ENCODE peak calls at places on chromosomes 12 and 14, in seven cellular contexts. One of them, this sample, is unnamed.

GRCh38 chr12:103858953-103859601 is 18.0 kb upstream of the NT5DC3 start:
- DNase-seq in astrocyte: peak; percentile 98
- DNase-seq in colonic mucosa: peak; percentile 85
- DNase-seq in A549: peak; percentile 93
- DNase-seq in ascending aorta: peak; percentile 95
- DNase-seq in CD4-positive, alpha-beta memory T cell: no peak
- DNase-seq in suprapubic skin: peak; percentile 82
- DNase-seq in this sample: no peak

GRCh38 chr12:50283924-50284236 is 560 bp upstream of the LIMA1 start:
- DNase-seq in astrocyte: peak; percentile 46
- DNase-seq in colonic mucosa: no peak
- DNase-seq in A549: no peak
- DNase-seq in ascending aorta: no peak
- DNase-seq in CD4-positive, alpha-beta memory T cell: no peak
- DNase-seq in suprapubic skin: no peak
- DNase-seq in this sample: peak; percentile 2

GRCh38 chr12:82479511-82479910 is 121.2 kb downstream of the METTL25 start:
- DNase-seq in astrocyte: peak; percentile 60
- DNase-seq in colonic mucosa: no peak
- DNase-seq in A549: no peak
- DNase-seq in ascending aorta: no peak
- DNase-seq in CD4-positive, alpha-beta memory T cell: no peak
- DNase-seq in suprapubic skin: no peak
- DNase-seq in this sample: no peak

GRCh38 chr14:99524091-99524661 is 43.0 kb downstream of the CCNK start:
- DNase-seq in astrocyte: peak; percentile 56
- DNase-seq in colonic mucosa: peak; percentile 49
- DNase-seq in A549: no peak
- DNase-seq in ascending aorta: no peak
- DNase-seq in CD4-positive, alpha-beta memory T cell: no peak
- DNase-seq in suprapubic skin: no peak
- DNase-seq in this sample: no peak

GRCh38 chr12:62760779-62761178 is 174.2 kb downstream of the PPM1H start:
- DNase-seq in astrocyte: peak; percentile 41
- DNase-seq in colonic mucosa: no peak
- DNase-seq in A549: peak; percentile 91
- DNase-seq in ascending aorta: no peak
- DNase-seq in CD4-positive, alpha-beta memory T cell: no peak
- DNase-seq in suprapubic skin: no peak
- DNase-seq in this sample: peak; percentile 19

GRCh38 chr12:69120331-69120730 is 119.0 kb upstream of the CPSF6 start:
- DNase-seq in astrocyte: no peak
- DNase-seq in colonic mucosa: no peak
- DNase-seq in A549: no peak
- DNase-seq in ascending aorta: no peak
- DNase-seq in CD4-positive, alpha-beta memory T cell: no peak
- DNase-seq in suprapubic skin: no peak
- DNase-seq in this sample: no peak

GRCh38 chr12:55712154-55712553 is 3.7 kb upstream of the BLOC1S1 start:
- DNase-seq in astrocyte: no peak
- DNase-seq in colonic mucosa: no peak
- DNase-seq in A549: no peak
- DNase-seq in ascending aorta: no peak
- DNase-seq in CD4-positive, alpha-beta memory T cell: no peak
- DNase-seq in suprapubic skin: no peak
- DNase-seq in this sample: no peak

GRCh38 chr14:68964300-68965093 is 14.6 kb downstream of the ACTN1 start:
- DNase-seq in astrocyte: no peak
- DNase-seq in colonic mucosa: no peak
- DNase-seq in A549: no peak
- DNase-seq in ascending aorta: no peak
- DNase-seq in CD4-positive, alpha-beta memory T cell: no peak
- DNase-seq in suprapubic skin: no peak
- DNase-seq in this sample: no peak

GRCh38 chr12:68237523-68238070 is 12.0 kb upstream of the IL26 start:
- DNase-seq in astrocyte: peak; percentile 52
- DNase-seq in colonic mucosa: no peak
- DNase-seq in A549: no peak
- DNase-seq in ascending aorta: no peak
- DNase-seq in CD4-positive, alpha-beta memory T cell: no peak
- DNase-seq in suprapubic skin: no peak
- DNase-seq in this sample: peak; percentile 18

GRCh38 chr14:20400589-20400964 is 12.7 kb downstream of the TEP1 start:
- DNase-seq in astrocyte: no peak
- DNase-seq in colonic mucosa: no peak
- DNase-seq in A549: no peak
- DNase-seq in ascending aorta: no peak
- DNase-seq in CD4-positive, alpha-beta memory T cell: no peak
- DNase-seq in suprapubic skin: no peak
- DNase-seq in this sample: no peak

GRCh38 chr14:79721399-79722084 is 489.8 kb downstream of the DIO2 start:
- DNase-seq in astrocyte: no peak
- DNase-seq in colonic mucosa: no peak
- DNase-seq in A549: no peak
- DNase-seq in ascending aorta: no peak
- DNase-seq in CD4-positive, alpha-beta memory T cell: no peak
- DNase-seq in suprapubic skin: no peak
- DNase-seq in this sample: no peak

GRCh38 chr14:22650960-22651521 is 6.9 kb upstream of the OR6J1 start:
- DNase-seq in astrocyte: peak; percentile 22
- DNase-seq in colonic mucosa: no peak
- DNase-seq in A549: peak; percentile 60
- DNase-seq in ascending aorta: peak; percentile 34
- DNase-seq in CD4-positive, alpha-beta memory T cell: no peak
- DNase-seq in suprapubic skin: no peak
- DNase-seq in this sample: no peak

GRCh38 chr14:57462551-57462950 is 31.1 kb downstream of the CCDC198 start:
- DNase-seq in astrocyte: no peak
- DNase-seq in colonic mucosa: no peak
- DNase-seq in A549: peak; percentile 26
- DNase-seq in ascending aorta: no peak
- DNase-seq in CD4-positive, alpha-beta memory T cell: no peak
- DNase-seq in suprapubic skin: no peak
- DNase-seq in this sample: no peak

GRCh38 chr14:60151715-60152114 is 13.5 kb downstream of the DHRS7 start:
- DNase-seq in astrocyte: peak; percentile 67
- DNase-seq in colonic mucosa: peak; percentile 44
- DNase-seq in A549: peak; percentile 85
- DNase-seq in ascending aorta: peak; percentile 89
- DNase-seq in CD4-positive, alpha-beta memory T cell: peak; percentile 67
- DNase-seq in suprapubic skin: peak; percentile 92
- DNase-seq in this sample: no peak

GRCh38 chr14:49280566-49280965 is 305.6 kb downstream of the RPS29 start:
- DNase-seq in astrocyte: no peak
- DNase-seq in colonic mucosa: no peak
- DNase-seq in A549: no peak
- DNase-seq in ascending aorta: no peak
- DNase-seq in CD4-positive, alpha-beta memory T cell: no peak
- DNase-seq in suprapubic skin: no peak
- DNase-seq in this sample: no peak

GRCh38 chr12:45183263-45183662 is 32.6 kb upstream of the ANO6 start:
- DNase-seq in astrocyte: peak; percentile 3
- DNase-seq in colonic mucosa: no peak
- DNase-seq in A549: peak; percentile 12
- DNase-seq in ascending aorta: no peak
- DNase-seq in CD4-positive, alpha-beta memory T cell: no peak
- DNase-seq in suprapubic skin: no peak
- DNase-seq in this sample: peak; percentile 40

GRCh38 chr12:23504641-23505399 is 444.6 kb downstream of the SOX5 start:
- DNase-seq in astrocyte: no peak
- DNase-seq in colonic mucosa: no peak
- DNase-seq in A549: no peak
- DNase-seq in ascending aorta: no peak
- DNase-seq in CD4-positive, alpha-beta memory T cell: no peak
- DNase-seq in suprapubic skin: no peak
- DNase-seq in this sample: no peak

GRCh38 chr14:59328410-59328809 is 136.8 kb downstream of the GPR135 start:
- DNase-seq in astrocyte: no peak
- DNase-seq in colonic mucosa: no peak
- DNase-seq in A549: peak; percentile 10
- DNase-seq in ascending aorta: no peak
- DNase-seq in CD4-positive, alpha-beta memory T cell: no peak
- DNase-seq in suprapubic skin: no peak
- DNase-seq in this sample: no peak

GRCh38 chr14:93011650-93012317 is 88.8 kb downstream of the CHGA start:
- DNase-seq in astrocyte: no peak
- DNase-seq in colonic mucosa: no peak
- DNase-seq in A549: no peak
- DNase-seq in ascending aorta: no peak
- DNase-seq in CD4-positive, alpha-beta memory T cell: no peak
- DNase-seq in suprapubic skin: no peak
- DNase-seq in this sample: no peak

GRCh38 chr14:33700052-33700451 is 250.8 kb downstream of the EGLN3 start:
- DNase-seq in astrocyte: no peak
- DNase-seq in colonic mucosa: no peak
- DNase-seq in A549: no peak
- DNase-seq in ascending aorta: no peak
- DNase-seq in CD4-positive, alpha-beta memory T cell: no peak
- DNase-seq in suprapubic skin: no peak
- DNase-seq in this sample: no peak

GRCh38 chr14:104297313-104297704 is 158.9 kb downstream of the KIF26A start:
- DNase-seq in astrocyte: no peak
- DNase-seq in colonic mucosa: no peak
- DNase-seq in A549: no peak
- DNase-seq in ascending aorta: no peak
- DNase-seq in CD4-positive, alpha-beta memory T cell: no peak
- DNase-seq in suprapubic skin: no peak
- DNase-seq in this sample: no peak

DNA sequence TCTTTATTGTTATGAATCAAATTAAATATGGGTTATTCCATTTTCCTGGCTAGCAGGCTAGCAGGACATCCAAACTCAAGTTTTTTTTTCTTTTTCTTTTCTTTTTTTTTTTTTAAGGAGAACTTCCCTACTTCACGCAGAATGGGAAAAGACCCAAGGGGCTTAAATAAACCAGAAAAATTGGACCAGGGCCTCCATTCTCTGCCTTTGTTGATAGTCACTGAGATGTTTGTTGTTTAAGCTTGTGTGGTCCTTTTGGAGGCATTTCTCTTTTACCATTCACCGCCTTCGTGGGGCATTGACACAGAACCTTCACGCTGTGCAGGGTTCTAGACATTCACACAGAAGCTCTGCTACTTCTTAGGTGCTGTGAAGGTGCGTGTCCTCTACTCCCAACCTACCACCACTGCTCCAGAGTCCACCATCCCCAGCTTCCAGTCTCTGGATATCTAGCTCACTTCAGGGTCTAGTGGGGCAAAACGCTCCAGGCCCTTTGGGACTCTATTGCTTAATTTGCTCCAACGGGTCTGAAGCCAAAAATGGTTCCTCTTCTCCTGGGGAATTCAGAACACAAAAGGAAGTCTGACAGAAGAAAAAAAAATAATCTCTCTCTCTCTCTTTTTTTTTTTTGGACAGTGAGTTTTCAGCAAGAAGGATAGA is 301.3 kb downstream of the AEBP2 start:
- DNase-seq in astrocyte: no peak
- DNase-seq in colonic mucosa: no peak
- DNase-seq in A549: no peak
- DNase-seq in ascending aorta: no peak
- DNase-seq in CD4-positive, alpha-beta memory T cell: no peak
- DNase-seq in suprapubic skin: no peak
- DNase-seq in this sample: no peak
- H3K27ac ChIP-seq in astrocyte: no peak overlapping the region
- H3K27ac ChIP-seq in colonic mucosa: no peak overlapping the region
- H3K27ac ChIP-seq in A549: peak overlapping the region; percentile 45
- H3K27ac ChIP-seq in ascending aorta: peak overlapping the region; percentile 58
- H3K27ac ChIP-seq in CD4-positive, alpha-beta memory T cell: no peak overlapping the region
- H3K27ac ChIP-seq in suprapubic skin: no peak overlapping the region
- H3K27ac ChIP-seq in this sample: no peak overlapping the region

GRCh38 chr12:2456122-2456812 is 338.5 kb upstream of the FKBP4 start:
- DNase-seq in astrocyte: no peak
- DNase-seq in colonic mucosa: no peak
- DNase-seq in A549: no peak
- DNase-seq in ascending aorta: no peak
- DNase-seq in CD4-positive, alpha-beta memory T cell: no peak
- DNase-seq in suprapubic skin: no peak
- DNase-seq in this sample: no peak

GRCh38 chr12:2458113-2458414 is 336.7 kb upstream of the FKBP4 start:
- DNase-seq in astrocyte: no peak
- DNase-seq in colonic mucosa: no peak
- DNase-seq in A549: no peak
- DNase-seq in ascending aorta: no peak
- DNase-seq in CD4-positive, alpha-beta memory T cell: no peak
- DNase-seq in suprapubic skin: no peak
- DNase-seq in this sample: no peak

GRCh38 chr12:2455410-2455809 is 339.4 kb upstream of the FKBP4 start:
- DNase-seq in astrocyte: no peak
- DNase-seq in colonic mucosa: no peak
- DNase-seq in A549: no peak
- DNase-seq in ascending aorta: no peak
- DNase-seq in CD4-positive, alpha-beta memory T cell: no peak
- DNase-seq in suprapubic skin: no peak
- DNase-seq in this sample: no peak

GRCh38 chr12:2457215-2458112 is 337.3 kb upstream of the FKBP4 start:
- DNase-seq in astrocyte: no peak
- DNase-seq in colonic mucosa: no peak
- DNase-seq in A549: no peak
- DNase-seq in ascending aorta: no peak
- DNase-seq in CD4-positive, alpha-beta memory T cell: no peak
- DNase-seq in suprapubic skin: no peak
- DNase-seq in this sample: no peak

GRCh38 chr12:2456813-2457186 is 338.0 kb upstream of the FKBP4 start:
- DNase-seq in astrocyte: no peak
- DNase-seq in colonic mucosa: no peak
- DNase-seq in A549: no peak
- DNase-seq in ascending aorta: no peak
- DNase-seq in CD4-positive, alpha-beta memory T cell: no peak
- DNase-seq in suprapubic skin: no peak
- DNase-seq in this sample: no peak
- H3K27ac ChIP-seq in astrocyte: no peak overlapping the region
- H3K27ac ChIP-seq in colonic mucosa: no peak overlapping the region
- H3K27ac ChIP-seq in A549: no peak overlapping the region
- H3K27ac ChIP-seq in ascending aorta: no peak overlapping the region
- H3K27ac ChIP-seq in CD4-positive, alpha-beta memory T cell: no peak overlapping the region
- H3K27ac ChIP-seq in suprapubic skin: no peak overlapping the region
- H3K27ac ChIP-seq in this sample: no peak overlapping the region

GRCh38 chr14:95818581-95818980 is 58.1 kb upstream of the TUNAR start:
- DNase-seq in astrocyte: no peak
- DNase-seq in colonic mucosa: no peak
- DNase-seq in A549: no peak
- DNase-seq in ascending aorta: peak; percentile 8
- DNase-seq in CD4-positive, alpha-beta memory T cell: no peak
- DNase-seq in suprapubic skin: no peak
- DNase-seq in this sample: no peak
- H3K27ac ChIP-seq in astrocyte: no peak overlapping the region
- H3K27ac ChIP-seq in colonic mucosa: no peak overlapping the region
- H3K27ac ChIP-seq in A549: no peak overlapping the region
- H3K27ac ChIP-seq in ascending aorta: no peak overlapping the region
- H3K27ac ChIP-seq in CD4-positive, alpha-beta memory T cell: no peak overlapping the region
- H3K27ac ChIP-seq in suprapubic skin: no peak overlapping the region
- H3K27ac ChIP-seq in this sample: no peak overlapping the region

DNA sequence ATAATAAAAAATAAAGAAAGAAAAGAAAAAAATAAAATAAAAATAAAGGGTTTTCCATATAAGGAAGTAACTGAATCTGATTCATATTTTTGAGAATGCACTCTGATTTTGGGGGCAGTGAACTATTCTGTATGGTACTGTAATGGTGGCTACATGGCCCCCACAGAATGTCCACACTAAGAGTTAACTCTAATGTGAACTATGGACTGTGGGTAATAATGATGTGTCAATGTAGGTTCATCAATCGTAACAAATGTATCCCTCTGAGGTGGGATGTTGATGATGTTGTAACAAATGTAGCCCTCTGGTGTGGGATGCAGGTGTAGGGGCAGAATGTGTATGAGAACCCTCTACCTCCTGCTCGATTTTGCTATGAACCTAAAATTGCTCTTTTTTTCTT is 13.8 kb downstream of the KRT8 start:
- DNase-seq in astrocyte: no peak
- DNase-seq in colonic mucosa: no peak
- DNase-seq in A549: peak; percentile 31
- DNase-seq in ascending aorta: no peak
- DNase-seq in CD4-positive, alpha-beta memory T cell: no peak
- DNase-seq in suprapubic skin: no peak
- DNase-seq in this sample: no peak
- H3K27ac ChIP-seq in astrocyte: no peak overlapping the region
- H3K27ac ChIP-seq in colonic mucosa: no peak overlapping the region
- H3K27ac ChIP-seq in A549: peak overlapping the region; percentile 17
- H3K27ac ChIP-seq in ascending aorta: no peak overlapping the region
- H3K27ac ChIP-seq in CD4-positive, alpha-beta memory T cell: no peak overlapping the region
- H3K27ac ChIP-seq in suprapubic skin: no peak overlapping the region
- H3K27ac ChIP-seq in this sample: no peak overlapping the region

This sample was measured in cardiac muscle cell.